ENCODE peak calls at places on chromosome 15, in five cellular contexts. H is RWPE2, D is AG09309, O is WTC11, F is neural crest cell. C is an unnamed sample.
A peak's percentile ranks its signal among the peaks of the same experiment; 100 is the strongest.

GRCh38 chr15:89494941-89495637 is 1.3 kb downstream of the RHCG start:
- DNase-seq in F (peak; percentile 44), D (no peak), O (peak; percentile 66), H (peak; percentile 57), C (no peak)

GRCh38 chr15:51907136-51907862 is 64.3 kb downstream of the LEO1 start:
- DNase-seq in F (no peak), O (no peak), D (no peak), H (no peak), C (peak; percentile 67)

GRCh38 chr15:99436472-99437314 is 129.1 kb upstream of the MEF2A start:
- DNase-seq in F (no peak), O (no peak), H (peak; percentile 66), D (no peak), C (no peak)

GRCh38 chr15:47339800-47340575 is 377.3 kb upstream of the SEMA6D start:
- DNase-seq in H (no peak), O (no peak), F (no peak), D (no peak), C (no peak)

GRCh38 chr15:31270767-31271166 is 55.9 kb upstream of the KLF13 start:
- DNase-seq in D (no peak), H (no peak), F (no peak), O (peak; percentile 57), C (no peak)

GRCh38 chr15:41153733-41154132 is 37.7 kb upstream of the INO80 start:
- DNase-seq in H (no peak), O (no peak), D (no peak), F (no peak), C (no peak)

GRCh38 chr15:40302288-40302886 is 5.3 kb downstream of the PLCB2 start:
- DNase-seq in O (no peak), H (peak; percentile 73), F (no peak), D (no peak), C (no peak)

GRCh38 chr15:80953001-80953952 is 36.3 kb downstream of the MESD start:
- DNase-seq in D (no peak), O (no peak), F (no peak), H (peak; percentile 51), C (no peak)

GRCh38 chr15:40055576-40056293 is 16.8 kb upstream of the SRP14 start:
- DNase-seq in F (no peak), H (no peak), D (no peak), O (no peak), C (no peak)

DNA sequence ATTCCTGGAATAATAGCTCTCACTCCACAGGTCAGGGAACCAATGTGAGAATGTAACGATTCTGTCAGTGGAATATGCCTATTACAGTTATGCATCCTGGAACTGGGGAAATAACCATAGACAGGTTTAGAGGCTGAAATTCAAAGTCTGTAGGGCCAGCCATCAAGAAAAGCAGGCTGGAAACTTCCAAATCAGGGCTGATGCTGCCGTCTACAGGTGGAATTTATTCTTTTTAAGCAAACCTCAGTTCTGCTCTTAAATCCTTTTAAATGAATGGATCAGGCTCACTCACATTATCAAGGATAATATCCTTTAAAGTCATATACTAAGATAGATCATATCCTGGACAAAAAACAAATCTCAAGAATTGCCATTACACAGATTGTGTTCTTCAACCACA is 699.8 kb downstream of the NR2F2 start:
- DNase-seq in H (no peak), F (no peak), D (no peak), O (no peak), C (no peak)
- TF ChIP-seq CTCF in H (no peak), F (no peak), D (no peak), O (no peak), C (no peak)

DNA sequence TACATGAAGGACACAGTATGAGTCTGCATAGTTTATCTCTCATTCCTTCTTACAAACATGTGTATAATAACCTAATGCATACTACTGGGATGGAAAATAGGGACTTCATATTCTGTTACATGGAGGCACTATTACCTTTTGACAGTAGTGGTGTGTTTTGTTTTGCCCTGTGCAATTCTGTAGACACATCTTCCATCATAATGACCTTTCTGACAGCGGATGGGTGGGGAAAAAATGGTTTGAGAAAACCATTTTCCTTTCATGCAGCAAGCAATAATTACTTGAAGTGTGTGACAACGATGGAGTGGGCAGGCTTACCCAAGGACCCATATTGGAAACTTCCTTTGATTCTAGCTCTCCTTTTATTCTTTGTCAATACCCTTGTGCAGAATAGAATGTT is 153.6 kb upstream of the ONECUT1 start:
- DNase-seq in O (no peak), F (no peak), H (no peak), D (no peak), C (no peak)
- TF ChIP-seq CTCF in O (no peak), F (no peak), H (no peak), D (no peak), C (no peak)

DNA sequence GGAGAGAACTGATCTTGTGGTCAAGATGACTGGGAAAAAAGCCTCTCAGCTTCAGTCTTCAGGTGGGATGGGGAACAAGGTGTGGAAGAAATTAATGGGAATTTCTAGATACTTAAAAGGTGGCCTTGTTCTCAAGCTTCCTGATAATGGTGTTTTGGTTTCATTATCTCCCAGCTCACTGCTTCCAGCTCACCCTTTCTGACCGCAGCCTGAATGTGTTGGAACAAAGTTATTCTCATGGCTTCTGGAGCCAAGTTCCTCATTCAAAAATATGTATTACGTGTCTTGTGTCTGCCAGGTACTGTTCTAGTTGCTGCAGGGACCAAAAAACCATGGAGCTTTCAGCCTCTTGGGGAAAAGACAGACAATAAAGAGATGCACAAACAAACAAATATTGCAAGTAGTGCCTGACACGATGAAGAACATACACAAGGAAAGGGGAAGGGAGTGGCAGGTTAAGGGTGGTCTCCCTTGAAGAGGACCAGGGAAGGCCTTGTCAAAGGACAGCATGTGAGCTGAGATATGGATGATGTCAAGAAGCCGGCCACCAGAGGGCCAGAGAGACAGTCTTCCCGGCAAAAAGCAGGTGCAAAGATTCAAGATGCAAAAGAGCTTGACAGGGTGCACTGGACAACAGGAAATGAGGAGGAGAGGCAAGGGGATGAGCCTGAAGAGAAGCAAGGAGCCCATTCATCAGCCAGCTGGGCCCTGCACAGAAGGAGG is 35.5 kb downstream of the ARRDC4 start:
- DNase-seq in O (peak; percentile 38), D (no peak), H (no peak), F (peak; percentile 5), C (no peak)
- TF ChIP-seq CTCF in O (no peak), D (no peak), H (peak; percentile 59), F (peak; percentile 49), C (peak; percentile 78)

DNA sequence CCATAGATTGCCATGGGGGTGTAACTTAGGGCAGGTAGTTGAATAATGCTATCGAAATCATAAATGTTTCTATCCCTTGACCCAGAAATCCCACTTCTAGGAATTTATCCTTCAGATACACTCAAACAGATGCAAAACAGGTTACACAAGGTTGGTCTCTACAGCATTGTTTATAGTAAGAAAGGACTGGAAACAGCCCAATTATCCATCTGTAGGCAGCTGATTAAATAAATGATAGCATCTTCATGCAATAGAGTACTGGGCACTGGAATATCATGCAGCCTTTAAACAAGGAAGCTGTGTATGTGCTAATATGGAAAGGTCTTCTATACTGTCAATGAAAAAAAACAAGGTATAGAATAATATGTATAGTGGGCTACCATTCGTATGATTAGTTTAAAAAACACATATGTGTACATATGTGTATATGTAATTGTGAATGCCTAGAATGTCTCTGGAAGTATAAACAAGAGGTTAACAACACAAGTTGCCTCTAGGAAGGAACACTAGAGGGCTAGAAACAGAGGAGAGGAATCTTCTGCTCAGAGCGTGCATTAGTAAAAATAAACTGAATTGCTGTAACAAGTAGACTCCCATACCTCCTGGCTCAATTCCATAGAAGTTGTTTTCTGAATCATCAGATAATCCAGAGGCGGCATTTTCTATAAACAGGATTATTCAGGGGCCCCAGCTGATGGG is 146.1 kb downstream of the TLE3 start:
- DNase-seq in H (no peak), F (no peak), D (no peak), O (no peak), C (peak; percentile 19)
- TF ChIP-seq CTCF in H (no peak), F (no peak), D (no peak), O (no peak), C (peak; percentile 23)

DNA sequence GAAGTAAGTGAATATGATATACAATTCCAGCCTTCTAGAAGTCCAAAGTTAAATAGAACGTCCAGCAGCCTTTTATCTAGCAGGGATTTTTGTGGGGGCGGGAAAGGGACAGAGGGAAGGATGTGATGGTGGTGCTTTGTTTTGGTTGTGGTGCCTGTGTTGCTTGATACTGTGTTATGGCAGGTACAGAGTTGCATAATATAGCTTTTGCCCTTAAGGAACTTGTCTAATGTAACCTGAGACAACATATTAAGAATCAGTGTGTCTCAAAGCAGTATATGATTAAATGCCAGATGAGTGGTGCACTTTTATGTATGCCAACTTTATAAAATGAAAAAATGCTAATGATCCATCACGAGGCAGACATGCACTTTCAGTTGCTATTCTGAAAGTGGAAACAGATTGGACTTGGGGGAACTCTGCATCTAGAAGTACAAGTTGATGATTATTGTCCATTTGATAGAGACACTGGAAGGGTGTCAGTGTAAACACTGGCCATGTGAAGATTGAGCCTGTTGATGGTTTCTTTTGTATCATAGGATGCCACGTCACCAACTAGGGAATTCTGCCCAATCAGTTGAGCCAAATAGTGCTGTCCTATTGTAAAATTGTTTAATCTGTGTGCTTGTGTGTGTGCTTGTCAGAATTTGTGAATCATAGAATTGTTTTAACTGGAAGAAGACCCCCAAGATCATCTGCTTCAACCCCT is 23.0 kb downstream of the NEO1 start:
- DNase-seq in O (no peak), D (no peak), H (no peak), F (no peak), C (no peak)
- TF ChIP-seq CTCF in O (no peak), D (no peak), H (no peak), F (no peak), C (no peak)

GRCh38 chr15:43266386-43266785 is 342 bp downstream of the TGM5 start:
- DNase-seq in D (no peak), F (no peak), O (no peak), H (no peak), C (no peak)
- TF ChIP-seq CTCF in D (no peak), F (no peak), O (no peak), H (no peak), C (no peak)

DNA sequence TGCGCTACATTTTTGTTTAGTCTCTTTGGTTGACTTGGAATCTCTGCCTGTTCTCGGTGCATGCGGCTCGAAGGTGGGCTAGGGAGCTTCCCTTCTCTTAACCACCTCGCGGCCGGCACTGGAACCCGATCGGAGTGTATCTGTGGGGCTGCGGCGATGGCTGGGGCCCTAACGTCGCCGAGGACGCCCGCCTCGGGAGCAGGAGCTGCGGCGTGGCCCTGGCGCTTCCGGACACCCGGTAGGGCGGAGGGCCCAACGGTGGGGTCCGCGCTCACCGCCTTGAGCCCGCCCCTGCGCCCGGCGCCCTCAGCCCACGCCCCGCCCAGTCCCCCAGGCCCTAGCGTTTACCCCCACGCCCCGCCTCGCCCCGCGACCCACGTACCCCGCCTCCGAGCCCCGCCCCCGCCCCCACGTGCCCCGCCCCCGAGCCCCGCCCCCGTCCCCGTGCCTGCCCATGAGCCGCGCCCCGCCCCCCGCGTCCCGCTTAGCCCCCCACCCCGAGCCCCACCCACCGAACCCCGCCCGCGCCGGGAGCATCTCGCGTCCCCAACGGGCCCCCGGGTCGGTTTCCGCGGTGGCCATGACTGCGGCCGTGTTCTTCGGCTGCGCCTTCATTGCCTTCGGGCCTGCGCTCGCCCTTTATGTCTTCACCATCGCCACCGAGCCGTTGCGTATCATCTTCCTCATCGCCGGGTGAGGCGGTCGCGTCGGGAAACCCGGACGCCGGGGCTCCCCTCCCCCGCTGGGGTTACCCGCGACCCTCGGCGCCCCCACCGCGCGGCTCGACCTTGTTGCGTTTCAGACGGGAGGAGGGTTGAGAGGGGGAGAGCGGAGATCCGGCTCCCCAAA is at the start of gene APH1B:
- DNase-seq in O (peak; percentile 84), H (peak; percentile 82), D (no peak), F (peak; percentile 72), C (peak; percentile 38)
- TF ChIP-seq CTCF in O (no peak), H (no peak), D (no peak), F (peak; percentile 23), C (peak; percentile 20)

GRCh38 chr15:43127752-43128151 is 5.6 kb upstream of the TMEM62 start:
- DNase-seq in F (no peak), O (no peak), H (no peak), D (no peak), C (no peak)
- TF ChIP-seq CTCF in F (no peak), O (no peak), H (no peak), D (no peak), C (no peak)